ENCODE peak calls at places on chromosome 1, in four cellular contexts. One of them, this sample, is unnamed.

GRCh38 chr1:175363046-175363445 is 170.5 kb upstream of the KIAA0040 start:
- DNase-seq in HepG2: no peak
- DNase-seq in A549: no peak
- DNase-seq in K562: no peak
- DNase-seq in this sample: no peak

GRCh38 chr1:24764439-24764838 is 19.2 kb downstream of the CLIC4 start:
- DNase-seq in HepG2: no peak
- DNase-seq in A549: no peak
- DNase-seq in K562: no peak
- DNase-seq in this sample: no peak

GRCh38 chr1:10032287-10032589 is 520 bp upstream of the UBE4B start:
- DNase-seq in HepG2: no peak
- DNase-seq in A549: no peak
- DNase-seq in K562: no peak
- DNase-seq in this sample: no peak

GRCh38 chr1:10947181-10947580 is 65.3 kb upstream of the TARDBP start:
- DNase-seq in HepG2: no peak
- DNase-seq in A549: no peak
- DNase-seq in K562: no peak
- DNase-seq in this sample: no peak

GRCh38 chr1:152697701-152698600 is at the start of gene LCE2A:
- DNase-seq in HepG2: no peak
- DNase-seq in A549: no peak
- DNase-seq in K562: no peak
- DNase-seq in this sample: no peak

GRCh38 chr1:187041104-187041503 is 212.4 kb downstream of the PLA2G4A start:
- DNase-seq in HepG2: no peak
- DNase-seq in A549: no peak
- DNase-seq in K562: no peak
- DNase-seq in this sample: no peak

GRCh38 chr1:23953020-23953419 is 6.6 kb upstream of the PNRC2 start:
- DNase-seq in HepG2: peak
- DNase-seq in A549: no peak
- DNase-seq in K562: no peak
- DNase-seq in this sample: no peak

GRCh38 chr1:31664528-31664927 is 19.9 kb upstream of the PEF1 start:
- DNase-seq in HepG2: no peak
- DNase-seq in A549: no peak
- DNase-seq in K562: no peak
- DNase-seq in this sample: no peak

GRCh38 chr1:201489656-201490261 is 17.2 kb downstream of the CSRP1 start:
- DNase-seq in HepG2: no peak
- DNase-seq in A549: no peak
- DNase-seq in K562: no peak
- DNase-seq in this sample: no peak

GRCh38 chr1:94792473-94792875 is 27.7 kb upstream of the SLC44A3 start:
- DNase-seq in HepG2: no peak
- DNase-seq in A549: peak
- DNase-seq in K562: no peak
- DNase-seq in this sample: no peak
- TF ChIP-seq HMGXB4 in HepG2: no peak
- TF ChIP-seq HMGXB4 in A549: no peak
- TF ChIP-seq HMGXB4 in K562: no peak
- TF ChIP-seq HMGXB4 in this sample: no peak

DNA sequence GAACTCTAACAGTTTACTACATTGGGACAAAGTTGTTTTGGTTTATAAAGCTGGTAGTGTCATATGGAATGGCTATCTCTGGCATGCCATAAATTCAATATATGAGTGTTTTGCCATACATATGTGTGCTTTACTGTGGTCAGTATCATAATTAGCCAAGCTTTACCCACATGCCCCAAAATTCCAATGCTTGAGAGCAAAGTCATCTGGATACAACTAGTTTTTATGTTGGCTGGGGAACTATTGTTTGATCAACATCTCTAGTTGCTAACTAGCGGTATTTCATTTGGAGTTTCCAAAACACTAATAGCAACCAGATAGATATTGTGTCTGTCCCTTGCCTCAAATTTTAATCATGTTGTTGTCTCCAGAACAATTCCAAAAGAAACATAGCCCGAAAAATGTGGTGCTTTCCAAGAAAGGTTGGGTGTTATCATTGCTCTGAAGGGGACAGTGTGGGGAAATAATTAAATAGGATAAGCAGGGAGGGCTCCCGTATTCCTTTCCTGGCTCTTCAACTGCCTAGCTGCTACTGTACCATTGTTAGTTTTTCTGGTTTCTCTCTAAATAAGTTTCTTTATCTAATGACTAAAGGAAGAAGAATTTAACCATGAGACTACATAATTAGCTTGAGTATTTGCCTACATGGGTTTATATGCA is 136.1 kb downstream of the TGFB2 start:
- DNase-seq in HepG2: no peak
- DNase-seq in A549: peak
- DNase-seq in K562: no peak
- DNase-seq in this sample: no peak
- TF ChIP-seq HMGXB4 in HepG2: no peak
- TF ChIP-seq HMGXB4 in A549: no peak
- TF ChIP-seq HMGXB4 in K562: no peak
- TF ChIP-seq HMGXB4 in this sample: no peak

GRCh38 chr1:171909711-171910110 is 68.4 kb downstream of the DNM3 start:
- DNase-seq in HepG2: no peak
- DNase-seq in A549: no peak
- DNase-seq in K562: no peak
- DNase-seq in this sample: no peak

GRCh38 chr1:171912509-171913185 is 71.3 kb downstream of the DNM3 start:
- DNase-seq in HepG2: no peak
- DNase-seq in A549: peak
- DNase-seq in K562: no peak
- DNase-seq in this sample: no peak

GRCh38 chr1:171910786-171911185 is 69.5 kb downstream of the DNM3 start:
- DNase-seq in HepG2: no peak
- DNase-seq in A549: no peak
- DNase-seq in K562: no peak
- DNase-seq in this sample: no peak

GRCh38 chr1:171913385-171913784 is 72.1 kb downstream of the DNM3 start:
- DNase-seq in HepG2: peak
- DNase-seq in A549: peak
- DNase-seq in K562: no peak
- DNase-seq in this sample: no peak

GRCh38 chr1:171911506-171911905 is 70.2 kb downstream of the DNM3 start:
- DNase-seq in HepG2: no peak
- DNase-seq in A549: peak
- DNase-seq in K562: peak
- DNase-seq in this sample: no peak
- TF ChIP-seq HMGXB4 in HepG2: no peak
- TF ChIP-seq HMGXB4 in A549: no peak
- TF ChIP-seq HMGXB4 in K562: no peak
- TF ChIP-seq HMGXB4 in this sample: no peak

GRCh38 chr1:156586892-156587477 is 4.6 kb upstream of the NAXE start:
- DNase-seq in HepG2: no peak
- DNase-seq in A549: no peak
- DNase-seq in K562: no peak
- DNase-seq in this sample: no peak

GRCh38 chr1:156586323-156586722 is 5.3 kb upstream of the NAXE start:
- DNase-seq in HepG2: no peak
- DNase-seq in A549: no peak
- DNase-seq in K562: no peak
- DNase-seq in this sample: no peak

GRCh38 chr1:156583821-156584622 is 4.5 kb downstream of the TTC24 start:
- DNase-seq in HepG2: peak
- DNase-seq in A549: peak
- DNase-seq in K562: peak
- DNase-seq in this sample: peak

GRCh38 chr1:156582388-156583022 is 3.0 kb downstream of the TTC24 start:
- DNase-seq in HepG2: no peak
- DNase-seq in A549: no peak
- DNase-seq in K562: no peak
- DNase-seq in this sample: no peak

DNA sequence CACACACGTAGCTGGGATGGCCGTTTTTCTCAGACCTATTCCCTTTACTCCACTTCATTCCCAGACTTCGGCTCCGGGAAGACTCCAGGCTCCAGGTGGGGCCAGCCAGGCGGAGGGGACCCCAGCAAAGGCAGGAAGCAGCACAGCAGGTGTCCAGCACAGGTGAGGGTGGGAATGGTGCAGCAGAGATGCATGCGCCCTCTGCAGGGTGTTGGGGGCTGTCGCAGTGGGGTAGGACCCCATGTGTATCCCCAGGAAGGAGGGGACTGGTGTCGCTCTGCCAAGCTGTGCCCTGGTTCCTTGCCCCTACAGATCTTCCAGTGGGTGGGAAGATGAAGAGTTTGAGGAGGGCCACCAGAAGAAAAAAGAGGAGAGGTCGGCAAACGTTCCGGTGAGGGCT is 5.3 kb downstream of the TTC24 start:
- DNase-seq in HepG2: peak
- DNase-seq in A549: no peak
- DNase-seq in K562: peak
- DNase-seq in this sample: peak
- TF ChIP-seq HMGXB4 in HepG2: peak
- TF ChIP-seq HMGXB4 in A549: no peak
- TF ChIP-seq HMGXB4 in K562: no peak
- TF ChIP-seq HMGXB4 in this sample: peak

GRCh38 chr1:28510350-28511223 is 4.7 kb downstream of the RCC1 start:
- DNase-seq in HepG2: peak
- DNase-seq in A549: peak
- DNase-seq in K562: peak
- DNase-seq in this sample: no peak
- TF ChIP-seq HMGXB4 in HepG2: no peak
- TF ChIP-seq HMGXB4 in A549: peak
- TF ChIP-seq HMGXB4 in K562: peak
- TF ChIP-seq HMGXB4 in this sample: no peak

DNA sequence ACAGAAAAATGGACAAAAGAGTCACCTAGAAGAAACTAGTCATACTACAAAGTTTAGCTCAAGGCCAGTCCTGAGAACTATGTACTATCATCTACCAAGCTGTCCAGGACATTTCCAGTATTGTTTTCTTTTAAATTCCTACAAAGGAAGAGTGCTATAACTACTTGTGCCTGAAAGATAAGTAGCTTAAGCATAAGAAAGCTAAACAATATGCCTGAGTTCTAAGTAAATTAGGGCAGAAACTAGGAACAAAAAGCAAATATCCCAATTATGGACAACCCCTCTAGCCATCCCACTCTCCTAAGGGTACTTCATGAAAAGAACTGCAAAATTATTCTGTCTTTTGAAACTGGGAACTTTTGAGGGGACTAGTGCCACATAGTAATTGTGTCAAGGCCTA is 5.3 kb upstream of the RGS2 start:
- DNase-seq in HepG2: no peak
- DNase-seq in A549: no peak
- DNase-seq in K562: no peak
- DNase-seq in this sample: no peak
- TF ChIP-seq HMGXB4 in HepG2: no peak
- TF ChIP-seq HMGXB4 in A549: no peak
- TF ChIP-seq HMGXB4 in K562: no peak
- TF ChIP-seq HMGXB4 in this sample: no peak

This sample was measured in WTC11.